ENCODE peak calls at places on chromosomes 11 and 22, in eight cellular contexts. One of them, this sample, is unnamed.

GRCh38 chr11:16223558-16223957 is 132.8 kb downstream of the SOX6 start:
- DNase-seq in neural crest cell: no peak
- DNase-seq in occipital lobe: no peak
- DNase-seq in activated CD4-positive, alpha-beta T cell treated with anti-CD3 and anti-CD28 coated beads for 24 hours: no peak
- DNase-seq in endodermal cell: no peak
- DNase-seq in fibroblast of lung: no peak
- DNase-seq in esophagus muscularis mucosa: no peak
- DNase-seq in Ammon's horn: no peak
- DNase-seq in this sample: no peak

GRCh38 chr11:130197386-130198035 is 37.9 kb downstream of the ST14 start:
- DNase-seq in neural crest cell: no peak
- DNase-seq in occipital lobe: no peak
- DNase-seq in activated CD4-positive, alpha-beta T cell treated with anti-CD3 and anti-CD28 coated beads for 24 hours: no peak
- DNase-seq in endodermal cell: no peak
- DNase-seq in fibroblast of lung: peak; percentile 43
- DNase-seq in esophagus muscularis mucosa: no peak
- DNase-seq in Ammon's horn: no peak
- DNase-seq in this sample: no peak

GRCh38 chr11:85810871-85811611 is at the start of gene SYTL2:
- DNase-seq in neural crest cell: peak; percentile 56
- DNase-seq in occipital lobe: peak; percentile 59
- DNase-seq in activated CD4-positive, alpha-beta T cell treated with anti-CD3 and anti-CD28 coated beads for 24 hours: peak; percentile 67
- DNase-seq in endodermal cell: peak; percentile 93
- DNase-seq in fibroblast of lung: peak; percentile 61
- DNase-seq in esophagus muscularis mucosa: no peak
- DNase-seq in Ammon's horn: peak; percentile 80
- DNase-seq in this sample: peak; percentile 66

GRCh38 chr11:27540051-27540450 is 33.5 kb upstream of the LIN7C start:
- DNase-seq in neural crest cell: no peak
- DNase-seq in occipital lobe: no peak
- DNase-seq in activated CD4-positive, alpha-beta T cell treated with anti-CD3 and anti-CD28 coated beads for 24 hours: no peak
- DNase-seq in endodermal cell: no peak
- DNase-seq in fibroblast of lung: no peak
- DNase-seq in esophagus muscularis mucosa: no peak
- DNase-seq in Ammon's horn: no peak
- DNase-seq in this sample: no peak

GRCh38 chr11:132782102-132782501 is 750.2 kb downstream of the OPCML start:
- DNase-seq in neural crest cell: no peak
- DNase-seq in occipital lobe: no peak
- DNase-seq in activated CD4-positive, alpha-beta T cell treated with anti-CD3 and anti-CD28 coated beads for 24 hours: no peak
- DNase-seq in endodermal cell: no peak
- DNase-seq in fibroblast of lung: no peak
- DNase-seq in esophagus muscularis mucosa: peak; percentile 64
- DNase-seq in Ammon's horn: no peak
- DNase-seq in this sample: no peak

GRCh38 chr11:95404370-95404769 is 173.4 kb upstream of the SESN3 start:
- DNase-seq in neural crest cell: no peak
- DNase-seq in occipital lobe: no peak
- DNase-seq in activated CD4-positive, alpha-beta T cell treated with anti-CD3 and anti-CD28 coated beads for 24 hours: no peak
- DNase-seq in endodermal cell: peak; percentile 55
- DNase-seq in fibroblast of lung: no peak
- DNase-seq in esophagus muscularis mucosa: no peak
- DNase-seq in Ammon's horn: no peak
- DNase-seq in this sample: no peak

GRCh38 chr22:20741634-20742581 is 32.0 kb upstream of the SERPIND1 start:
- DNase-seq in neural crest cell: no peak
- DNase-seq in occipital lobe: no peak
- DNase-seq in activated CD4-positive, alpha-beta T cell treated with anti-CD3 and anti-CD28 coated beads for 24 hours: peak; percentile 22
- DNase-seq in endodermal cell: peak; percentile 73
- DNase-seq in fibroblast of lung: peak; percentile 15
- DNase-seq in esophagus muscularis mucosa: no peak
- DNase-seq in Ammon's horn: no peak
- DNase-seq in this sample: no peak

GRCh38 chr11:45468265-45468856 is 182.2 kb upstream of the SYT13 start:
- DNase-seq in neural crest cell: no peak
- DNase-seq in occipital lobe: no peak
- DNase-seq in activated CD4-positive, alpha-beta T cell treated with anti-CD3 and anti-CD28 coated beads for 24 hours: no peak
- DNase-seq in endodermal cell: peak; percentile 70
- DNase-seq in fibroblast of lung: peak; percentile 37
- DNase-seq in esophagus muscularis mucosa: no peak
- DNase-seq in Ammon's horn: no peak
- DNase-seq in this sample: no peak

GRCh38 chr22:30947163-30947820 is 21.3 kb downstream of the MORC2 start:
- DNase-seq in neural crest cell: peak; percentile 34
- DNase-seq in occipital lobe: peak; percentile 8
- DNase-seq in activated CD4-positive, alpha-beta T cell treated with anti-CD3 and anti-CD28 coated beads for 24 hours: no peak
- DNase-seq in endodermal cell: peak; percentile 76
- DNase-seq in fibroblast of lung: no peak
- DNase-seq in esophagus muscularis mucosa: peak; percentile 90
- DNase-seq in Ammon's horn: peak; percentile 85
- DNase-seq in this sample: no peak

GRCh38 chr22:23576681-23577080 is 3.4 kb downstream of the IGLL1 start:
- DNase-seq in neural crest cell: no peak
- DNase-seq in occipital lobe: no peak
- DNase-seq in activated CD4-positive, alpha-beta T cell treated with anti-CD3 and anti-CD28 coated beads for 24 hours: no peak
- DNase-seq in endodermal cell: no peak
- DNase-seq in fibroblast of lung: no peak
- DNase-seq in esophagus muscularis mucosa: no peak
- DNase-seq in Ammon's horn: no peak
- DNase-seq in this sample: no peak

GRCh38 chr22:37259540-37260029 is 15.5 kb upstream of the RAC2 start:
- DNase-seq in neural crest cell: peak; percentile 35
- DNase-seq in occipital lobe: peak; percentile 31
- DNase-seq in activated CD4-positive, alpha-beta T cell treated with anti-CD3 and anti-CD28 coated beads for 24 hours: no peak
- DNase-seq in endodermal cell: peak; percentile 82
- DNase-seq in fibroblast of lung: peak; percentile 61
- DNase-seq in esophagus muscularis mucosa: no peak
- DNase-seq in Ammon's horn: peak; percentile 58
- DNase-seq in this sample: no peak

GRCh38 chr11:113690619-113691569 is 15.2 kb downstream of the TMPRSS5 start:
- DNase-seq in neural crest cell: peak; percentile 24
- DNase-seq in occipital lobe: peak; percentile 6
- DNase-seq in activated CD4-positive, alpha-beta T cell treated with anti-CD3 and anti-CD28 coated beads for 24 hours: no peak
- DNase-seq in endodermal cell: peak; percentile 89
- DNase-seq in fibroblast of lung: peak; percentile 88
- DNase-seq in esophagus muscularis mucosa: no peak
- DNase-seq in Ammon's horn: no peak
- DNase-seq in this sample: no peak

GRCh38 chr11:123939317-123939716 is at the start of gene OR4D5:
- DNase-seq in neural crest cell: no peak
- DNase-seq in occipital lobe: no peak
- DNase-seq in activated CD4-positive, alpha-beta T cell treated with anti-CD3 and anti-CD28 coated beads for 24 hours: no peak
- DNase-seq in endodermal cell: no peak
- DNase-seq in fibroblast of lung: no peak
- DNase-seq in esophagus muscularis mucosa: no peak
- DNase-seq in Ammon's horn: no peak
- DNase-seq in this sample: no peak

GRCh38 chr22:31566484-31566883 is 70.1 kb downstream of the SFI1 start:
- DNase-seq in neural crest cell: no peak
- DNase-seq in occipital lobe: no peak
- DNase-seq in activated CD4-positive, alpha-beta T cell treated with anti-CD3 and anti-CD28 coated beads for 24 hours: no peak
- DNase-seq in endodermal cell: no peak
- DNase-seq in fibroblast of lung: peak; percentile 36
- DNase-seq in esophagus muscularis mucosa: no peak
- DNase-seq in Ammon's horn: no peak
- DNase-seq in this sample: no peak

GRCh38 chr11:123056835-123057491 is 5.0 kb downstream of the HSPA8 start:
- DNase-seq in neural crest cell: no peak
- DNase-seq in occipital lobe: no peak
- DNase-seq in activated CD4-positive, alpha-beta T cell treated with anti-CD3 and anti-CD28 coated beads for 24 hours: no peak
- DNase-seq in endodermal cell: no peak
- DNase-seq in fibroblast of lung: no peak
- DNase-seq in esophagus muscularis mucosa: no peak
- DNase-seq in Ammon's horn: no peak
- DNase-seq in this sample: no peak